ENCODE peak calls at places on chromosomes 12 and 14, in nine cellular contexts. H is A673, D is H1, R is mammary epithelial cell, Z is PC-3, M is HCT116, B is neural progenitor cell, I is endothelial cell of umbilical vein, O is PC-9. F is an unnamed sample. For H3K4me1, the result is how much of the 10 kb centered on the place peaks cover.

GRCh38 chr14:54387328-54387727 is 9.5 kb upstream of the CDKN3 start:
- DNase-seq in H (no peak), D (no peak), R (no peak), Z (no peak), M (no peak), B (no peak), I (no peak), O (no peak), F (no peak)

GRCh38 chr14:98819132-98819866 is 452.7 kb downstream of the BCL11B start:
- DNase-seq in H (no peak), D (peak), R (no peak), Z (no peak), M (no peak), B (peak), I (no peak), O (no peak), F (no peak)

GRCh38 chr14:96424104-96424989 is 32.4 kb downstream of the AK7 start:
- DNase-seq in H (peak), D (no peak), R (peak), Z (peak), M (peak), B (peak), I (peak), O (no peak), F (peak)

GRCh38 chr12:2068638-2069037 is 15.9 kb downstream of the CACNA1C start:
- DNase-seq in H (no peak), D (no peak), R (no peak), Z (no peak), M (no peak), B (no peak), I (no peak), O (no peak), F (no peak)

GRCh38 chr14:78401866-78402265 is 231.7 kb downstream of the NRXN3 start:
- DNase-seq in H (peak), D (no peak), R (peak), Z (no peak), M (no peak), B (no peak), I (no peak), O (no peak), F (no peak)

GRCh38 chr14:22530101-22530500 is 58.9 kb downstream of the DAD1 start:
- DNase-seq in H (no peak), D (no peak), R (no peak), Z (no peak), M (no peak), B (no peak), I (no peak), O (no peak), F (no peak)

GRCh38 chr12:94690199-94690695 is 39.9 kb upstream of the TMCC3 start:
- DNase-seq in H (no peak), D (no peak), R (no peak), Z (no peak), M (no peak), B (no peak), I (peak), O (no peak), F (no peak)

GRCh38 chr14:36383674-36384421 is 63.4 kb upstream of the MBIP start:
- DNase-seq in H (no peak), D (no peak), R (peak), Z (no peak), M (no peak), B (no peak), I (no peak), O (peak), F (no peak)

GRCh38 chr12:107267604-107268003 is 174.3 kb upstream of the CRY1 start:
- DNase-seq in H (no peak), D (no peak), R (no peak), Z (no peak), M (no peak), B (no peak), I (no peak), O (no peak), F (no peak)

GRCh38 chr14:72699852-72700257 is 194.0 kb downstream of the DPF3 start:
- DNase-seq in H (peak), D (no peak), R (peak), Z (no peak), M (no peak), B (no peak), I (peak), O (no peak), F (peak)

GRCh38 chr12:25307818-25308217 is 57.1 kb upstream of the KRAS start:
- DNase-seq in H (no peak), D (no peak), R (no peak), Z (no peak), M (no peak), B (no peak), I (no peak), O (no peak), F (peak)

GRCh38 chr12:26135010-26135420 is 10.2 kb upstream of the BHLHE41 start:
- DNase-seq in H (peak), D (no peak), R (no peak), Z (peak), M (no peak), B (no peak), I (no peak), O (peak), F (peak)

GRCh38 chr12:131379758-131380157 is 331.1 kb upstream of the SFSWAP start:
- DNase-seq in H (no peak), D (no peak), R (no peak), Z (no peak), M (no peak), B (peak), I (no peak), O (no peak), F (no peak)

GRCh38 chr14:67569011-67569650 is 30.9 kb downstream of the PIGH start:
- DNase-seq in H (no peak), D (no peak), R (no peak), Z (no peak), M (no peak), B (peak), I (no peak), O (no peak), F (no peak)

GRCh38 chr14:49492151-49492550 is 94.0 kb downstream of the RPS29 start:
- DNase-seq in H (no peak), D (no peak), R (no peak), Z (peak), M (no peak), B (no peak), I (no peak), O (no peak), F (no peak)

GRCh38 chr12:58268080-58268479 is 326.7 kb downstream of the ATP23 start:
- DNase-seq in H (no peak), D (no peak), R (no peak), Z (no peak), M (no peak), B (no peak), I (peak), O (no peak), F (no peak)

GRCh38 chr14:53894456-53894855 is 62.2 kb downstream of the BMP4 start:
- DNase-seq in H (no peak), D (no peak), R (peak), Z (peak), M (no peak), B (no peak), I (peak), O (no peak), F (peak)

GRCh38 chr12:59650594-59651229 is 54.9 kb downstream of the SLC16A7 start:
- DNase-seq in H (no peak), D (no peak), R (no peak), Z (no peak), M (no peak), B (no peak), I (no peak), O (no peak), F (peak)

GRCh38 chr12:40959041-40959440 is 229.1 kb upstream of the PDZRN4 start:
- DNase-seq in H (no peak), D (no peak), R (peak), Z (no peak), M (no peak), B (no peak), I (no peak), O (no peak), F (peak)

GRCh38 chr12:12108441-12109058 is 37.8 kb downstream of the BCL2L14 start:
- DNase-seq in H (no peak), D (no peak), R (no peak), Z (no peak), M (no peak), B (no peak), I (no peak), O (no peak), F (no peak)

GRCh38 chr12:79119796-79120195 is 255.2 kb downstream of the SYT1 start:
- DNase-seq in H (peak), D (peak), R (no peak), Z (no peak), M (no peak), B (peak), I (no peak), O (no peak), F (no peak)

GRCh38 chr14:91363776-91364523 is 53.7 kb downstream of the CCDC88C start:
- DNase-seq in H (no peak), D (no peak), R (no peak), Z (no peak), M (no peak), B (no peak), I (no peak), O (no peak), F (no peak)

GRCh38 chr12:105725054-105725453 is 394.6 kb downstream of the C12orf75 start:
- DNase-seq in H (no peak), D (no peak), R (no peak), Z (no peak), M (no peak), B (no peak), I (no peak), O (no peak), F (peak)

GRCh38 chr14:96688629-96689028 is 108.6 kb upstream of the VRK1 start:
- DNase-seq in H (no peak), D (no peak), R (no peak), Z (no peak), M (no peak), B (no peak), I (no peak), O (no peak), F (no peak)

GRCh38 chr12:82959821-82960220 is 273.1 kb downstream of the TMTC2 start:
- DNase-seq in H (no peak), D (no peak), R (no peak), Z (peak), M (no peak), B (no peak), I (no peak), O (no peak), F (no peak)

GRCh38 chr12:98725481-98726247 is 80.6 kb downstream of the APAF1 start:
- DNase-seq in H (peak), D (no peak), R (peak), Z (peak), M (peak), B (peak), I (peak), O (peak), F (peak)

GRCh38 chr12:50333441-50333840 is 50.1 kb upstream of the LIMA1 start:
- DNase-seq in H (no peak), D (no peak), R (no peak), Z (no peak), M (no peak), B (no peak), I (no peak), O (no peak), F (no peak)

GRCh38 chr12:91926810-91927209 is 218.8 kb downstream of the BTG1 start:
- DNase-seq in H (no peak), D (no peak), R (peak), Z (peak), M (no peak), B (no peak), I (peak), O (no peak), F (peak)

GRCh38 chr14:33646692-33647260 is 304.1 kb downstream of the EGLN3 start:
- DNase-seq in H (no peak), D (no peak), R (peak), Z (peak), M (no peak), B (no peak), I (peak), O (no peak), F (peak)

GRCh38 chr12:52246720-52247621 is 13.9 kb downstream of the KRT7 start:
- DNase-seq in H (no peak), D (no peak), R (no peak), Z (peak), M (peak), B (no peak), I (no peak), O (peak), F (peak)
- H3K4me1 ChIP-seq in H (under half), D (under half), R (under half), Z (half or more), M (half or more), B (under half), I (under half), O (half or more), F (under half)

GRCh38 chr14:103611215-103611614 is 17.8 kb upstream of the KLC1 start:
- DNase-seq in H (no peak), D (no peak), R (no peak), Z (no peak), M (no peak), B (no peak), I (no peak), O (no peak), F (no peak)

GRCh38 chr14:103613517-103613916 is 15.5 kb upstream of the KLC1 start:
- DNase-seq in H (no peak), D (no peak), R (no peak), Z (no peak), M (no peak), B (no peak), I (no peak), O (peak), F (no peak)

GRCh38 chr14:103607039-103607668 is 21.9 kb upstream of the KLC1 start:
- DNase-seq in H (peak), D (no peak), R (peak), Z (peak), M (no peak), B (peak), I (peak), O (no peak), F (peak)

GRCh38 chr14:103604620-103605019 is 24.4 kb upstream of the KLC1 start:
- DNase-seq in H (no peak), D (no peak), R (no peak), Z (no peak), M (no peak), B (no peak), I (no peak), O (no peak), F (no peak)

GRCh38 chr14:103607822-103608221 is 21.2 kb upstream of the KLC1 start:
- DNase-seq in H (no peak), D (no peak), R (no peak), Z (no peak), M (no peak), B (no peak), I (peak), O (no peak), F (no peak)
- H3K4me3 ChIP-seq in H (no peak), D (no peak), R (no peak), Z (no peak), M (no peak), B (no peak), I (no peak), O (no peak), F (no peak)

GRCh38 chr14:69483765-69484443 is 624 bp upstream of the PLEKHD1 start:
- DNase-seq in H (no peak), D (no peak), R (peak), Z (peak), M (no peak), B (peak), I (no peak), O (peak), F (peak)
- TF ChIP-seq EZH2 in H (no peak), D (peak), R (peak), Z (peak), M (no peak), B (peak), I (peak), O (no peak), F (peak)

GRCh38 chr14:100076133-100076532 is 10.9 kb downstream of the EVL start:
- DNase-seq in H (peak), D (peak), R (peak), Z (peak), M (peak), B (peak), I (no peak), O (no peak), F (peak)
- H3K4me1 ChIP-seq in H (under half), D (under half), R (under half), Z (under half), M (under half), B (under half), I (under half), O (under half), F (under half)

GRCh38 chr14:104563191-104563741 is 16.3 kb upstream of the C14orf180 start:
- DNase-seq in H (no peak), D (no peak), R (no peak), Z (no peak), M (no peak), B (no peak), I (no peak), O (no peak), F (no peak)
- H3K4me3 ChIP-seq in H (no peak), D (no peak), R (no peak), Z (no peak), M (no peak), B (no peak), I (no peak), O (no peak), F (no peak)

GRCh38 chr12:109288571-109288970 is 20.5 kb downstream of the FOXN4 start:
- DNase-seq in H (no peak), D (no peak), R (no peak), Z (no peak), M (peak), B (no peak), I (no peak), O (no peak), F (no peak)

GRCh38 chr12:109286252-109286651 is 22.8 kb downstream of the FOXN4 start:
- DNase-seq in H (no peak), D (no peak), R (no peak), Z (no peak), M (no peak), B (no peak), I (no peak), O (no peak), F (no peak)

GRCh38 chr12:109287811-109288469 is 21.1 kb downstream of the FOXN4 start:
- DNase-seq in H (no peak), D (no peak), R (no peak), Z (no peak), M (no peak), B (no peak), I (no peak), O (no peak), F (no peak)

GRCh38 chr12:109287181-109287580 is 21.9 kb downstream of the FOXN4 start:
- DNase-seq in H (no peak), D (no peak), R (no peak), Z (no peak), M (no peak), B (no peak), I (no peak), O (no peak), F (no peak)

DNA sequence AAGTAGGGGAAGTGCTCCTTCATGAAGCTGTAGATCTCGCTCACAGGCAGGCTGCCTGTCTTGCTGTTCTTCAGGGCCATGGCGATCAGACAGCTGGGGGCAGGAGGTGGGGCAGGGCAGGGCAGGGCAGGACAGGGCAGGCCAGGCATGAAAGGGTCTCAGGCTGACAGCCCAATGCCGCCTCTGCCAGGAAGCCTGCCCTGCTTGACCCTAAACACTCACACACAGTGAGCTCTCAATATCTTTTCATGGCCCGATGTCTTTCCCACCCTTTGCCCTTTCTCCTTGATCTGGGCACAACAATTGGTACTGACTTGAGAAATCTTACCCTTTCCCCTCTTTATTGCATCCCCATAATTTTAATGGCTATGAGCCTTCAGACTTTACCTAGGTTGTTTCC is 22.4 kb downstream of the FOXN4 start:
- DNase-seq in H (no peak), D (no peak), R (no peak), Z (no peak), M (no peak), B (no peak), I (no peak), O (no peak), F (no peak)
- TF ChIP-seq EZH2 in H (no peak), D (no peak), R (no peak), Z (no peak), M (no peak), B (no peak), I (no peak), O (no peak), F (no peak)

F was measured in fibroblast of lung.